ENCODE peak calls at places on chromosome 20, in four cellular contexts. P is osteocyte, F is T-cell, D is EL. S is an unnamed sample.

GRCh38 chr20:3106658-3107463 is 22.3 kb upstream of the AVP start:
- DNase-seq in F (no peak), D (no peak), P (no peak), S (no peak)

GRCh38 chr20:9403481-9403880 is 110.9 kb upstream of the LAMP5 start:
- DNase-seq in F (no peak), D (no peak), P (no peak), S (no peak)

GRCh38 chr20:56873836-56874235 is 244.7 kb downstream of the TFAP2C start:
- DNase-seq in P (no peak), D (no peak), F (no peak), S (no peak)

GRCh38 chr20:10375191-10375590 is 58.8 kb downstream of the MKKS start:
- DNase-seq in D (no peak), P (no peak), F (no peak), S (no peak)

GRCh38 chr20:36754656-36755222 is 8.8 kb upstream of the NDRG3 start:
- DNase-seq in F (peak; percentile 31), P (no peak), D (peak; percentile 78), S (peak; percentile 36)

GRCh38 chr20:59398552-59399265 is 98.3 kb downstream of the EDN3 start:
- DNase-seq in P (no peak), F (no peak), D (no peak), S (no peak)

GRCh38 chr20:62861732-62862336 is at the start of gene TCFL5:
- DNase-seq in F (peak; percentile 89), D (peak; percentile 79), P (peak; percentile 98), S (peak; percentile 92)

GRCh38 chr20:13581451-13581850 is 57.3 kb downstream of the TASP1 start:
- DNase-seq in P (no peak), F (no peak), D (no peak), S (no peak)

GRCh38 chr20:38168791-38169589 is 3.9 kb upstream of the TGM2 start:
- DNase-seq in D (no peak), F (no peak), P (no peak), S (no peak)

GRCh38 chr20:25407311-25408169 is at the start of gene GINS1:
- DNase-seq in F (peak; percentile 55), D (peak; percentile 94), P (peak; percentile 94), S (peak; percentile 53)

GRCh38 chr20:46576774-46577395 is 26.4 kb upstream of the OCSTAMP start:
- DNase-seq in D (no peak), F (no peak), P (no peak), S (no peak)

GRCh38 chr20:17344775-17345174 is 117.9 kb downstream of the PCSK2 start:
- DNase-seq in P (no peak), D (no peak), F (no peak), S (no peak)

GRCh38 chr20:63099426-63100267 is 92.9 kb upstream of the BHLHE23 start:
- DNase-seq in D (no peak), F (no peak), P (peak; percentile 77), S (no peak)